ENCODE peak calls at places on chromosome 6, in ten cellular contexts. C is H1, R is IMR-90, G is breast epithelium, H is psoas muscle, I is heart right ventricle, P is heart left ventricle, O is upper lobe of right lung, M is PC-9, A is fibroblast of lung. Y is an unnamed sample.

GRCh38 chr6:33428891-33429744 is 9.3 kb downstream of the SYNGAP1 start:
- DNase-seq in C (no peak), R (no peak), G (no peak), H (no peak), I (no peak), P (no peak), O (no peak), M (no peak), A (no peak), Y (no peak)

GRCh38 chr6:8731874-8732273 is 296.5 kb upstream of the SLC35B3 start:
- DNase-seq in C (no peak), R (no peak), G (no peak), H (no peak), I (no peak), P (no peak), O (no peak), M (no peak), A (no peak), Y (no peak)

GRCh38 chr6:130693944-130694343 is 133.3 kb upstream of the SMLR1 start:
- DNase-seq in C (no peak), R (no peak), G (no peak), H (no peak), I (no peak), P (no peak), O (no peak), M (no peak), A (no peak), Y (no peak)

GRCh38 chr6:27290065-27290849 is 21.8 kb downstream of the POM121L2 start:
- DNase-seq in C (no peak), R (peak; percentile 63), G (no peak), H (no peak), I (no peak), P (no peak), O (no peak), M (peak; percentile 39), A (peak; percentile 60), Y (no peak)

GRCh38 chr6:39646751-39647420 is 78.3 kb downstream of the KIF6 start:
- DNase-seq in C (no peak), R (no peak), G (no peak), H (no peak), I (no peak), P (no peak), O (no peak), M (no peak), A (no peak), Y (no peak)

GRCh38 chr6:25193147-25193864 is 85.9 kb upstream of the CARMIL1 start:
- DNase-seq in C (no peak), R (peak; percentile 95), G (peak; percentile 35), H (no peak), I (peak; percentile 68), P (no peak), O (no peak), M (peak; percentile 81), A (peak; percentile 94), Y (no peak)

GRCh38 chr6:80733645-80734044 is 627.2 kb downstream of the BCKDHB start:
- DNase-seq in C (no peak), R (no peak), G (no peak), H (no peak), I (no peak), P (no peak), O (no peak), M (no peak), A (peak; percentile 39), Y (no peak)

GRCh38 chr6:83252717-83253116 is 59.6 kb downstream of the RWDD2A start:
- DNase-seq in C (no peak), R (peak; percentile 85), G (no peak), H (no peak), I (no peak), P (no peak), O (no peak), M (no peak), A (peak; percentile 75), Y (no peak)

GRCh38 chr6:38415231-38416005 is 224.3 kb downstream of the BTBD9 start:
- DNase-seq in C (no peak), R (peak; percentile 12), G (no peak), H (no peak), I (no peak), P (no peak), O (no peak), M (no peak), A (peak; percentile 37), Y (no peak)

GRCh38 chr6:155429321-155429893 is 26.2 kb downstream of the NOX3 start:
- DNase-seq in C (no peak), R (no peak), G (no peak), H (no peak), I (no peak), P (no peak), O (no peak), M (no peak), A (no peak), Y (no peak)

DNA sequence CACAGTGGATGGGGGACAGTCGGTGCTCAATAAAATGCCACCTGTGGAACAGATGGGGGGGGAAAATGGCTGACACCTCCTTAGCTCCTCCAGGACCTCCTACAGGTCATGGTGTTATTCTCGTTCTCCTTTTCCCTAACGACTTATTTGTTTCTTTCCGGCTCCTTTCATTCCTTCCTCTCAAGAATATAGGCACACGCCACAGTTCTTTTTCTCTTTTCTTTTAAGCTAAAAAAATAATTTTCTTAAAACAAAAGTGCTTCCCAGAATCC is 1.4 kb upstream of the RNASET2 start:
- DNase-seq in C (no peak), R (no peak), G (no peak), H (no peak), I (no peak), P (no peak), O (no peak), M (no peak), A (no peak), Y (no peak)
- H3K4me3 ChIP-seq in C (no peak overlapping the region), R (no peak overlapping the region), G (no peak overlapping the region), H (no peak overlapping the region), I (peak overlapping the region; percentile 95), P (peak overlapping the region; percentile 78), O (no peak overlapping the region), M (no peak overlapping the region), A (no peak overlapping the region), Y (no peak overlapping the region)

DNA sequence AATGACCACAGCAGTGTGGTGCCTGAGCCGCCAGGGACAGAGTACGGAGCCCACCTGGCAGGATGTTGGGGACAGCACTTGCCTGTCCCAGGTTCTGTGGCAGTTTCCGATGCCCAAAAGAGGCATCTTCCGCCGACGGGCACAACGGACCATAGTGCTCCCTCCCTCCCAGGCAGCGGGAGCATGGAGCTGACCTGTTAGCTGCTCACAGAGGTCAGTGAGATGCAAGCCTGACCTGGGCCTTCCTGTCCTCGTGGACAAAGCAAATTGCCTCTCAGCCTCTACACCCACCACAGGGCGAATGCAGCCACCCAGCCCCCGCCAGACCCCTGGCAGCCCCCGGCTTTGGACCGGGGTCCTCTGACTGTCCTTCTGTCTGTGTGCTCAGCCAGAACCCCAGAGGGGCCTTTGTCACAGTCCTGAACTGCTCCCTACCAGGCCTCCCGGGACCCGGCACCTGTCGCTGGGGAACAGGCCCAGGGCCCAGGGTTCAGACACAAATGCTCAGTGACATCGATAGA is 16.2 kb upstream of the FRMD1 start:
- DNase-seq in C (no peak), R (no peak), G (no peak), H (peak; percentile 32), I (no peak), P (peak; percentile 33), O (no peak), M (no peak), A (no peak), Y (peak; percentile 33)
- H3K9me3 ChIP-seq in C (no peaks in the 10 kb centered on the region), R (no peaks in the 10 kb centered on the region), G (peaks cover 6% of the 10 kb centered on the region), H (no peaks in the 10 kb centered on the region), I (no peaks in the 10 kb centered on the region), P (no peaks in the 10 kb centered on the region), O (no peaks in the 10 kb centered on the region), M (no peaks in the 10 kb centered on the region), A (no peaks in the 10 kb centered on the region), Y (no peaks in the 10 kb centered on the region)

DNA sequence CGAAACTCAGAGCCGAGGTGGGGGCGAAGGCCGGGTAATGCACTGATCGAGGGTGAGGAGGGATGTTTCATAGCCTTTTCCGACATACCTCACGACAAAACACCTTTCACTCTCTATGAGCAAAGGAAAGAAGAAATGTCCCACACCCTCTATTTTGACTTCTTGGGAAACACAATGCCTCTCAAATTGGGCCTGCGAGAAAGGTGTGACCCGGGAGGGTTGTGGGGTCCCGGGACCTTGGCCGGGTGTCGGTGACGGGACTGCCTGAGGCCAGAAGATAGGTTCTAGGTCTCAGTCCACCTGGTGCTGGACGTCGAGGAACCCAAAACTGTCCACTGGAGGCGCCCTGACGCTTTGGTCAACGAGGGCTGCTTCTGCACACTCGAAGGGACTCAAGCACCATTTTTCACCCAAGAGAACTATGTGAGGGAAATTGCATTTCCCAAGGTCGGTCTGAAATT is 41.1 kb upstream of the OSTM1 start:
- DNase-seq in C (no peak), R (peak; percentile 11), G (no peak), H (peak; percentile 57), I (no peak), P (no peak), O (peak; percentile 76), M (peak; percentile 52), A (peak; percentile 29), Y (no peak)
- H3K27me3 ChIP-seq in C (peaks cover 82% of the 10 kb centered on the region), R (peaks cover 87% of the 10 kb centered on the region), G (peaks cover 41% of the 10 kb centered on the region), H (peaks cover 52% of the 10 kb centered on the region), I (peaks cover 98% of the 10 kb centered on the region), P (peaks cover 65% of the 10 kb centered on the region), O (peaks cover 84% of the 10 kb centered on the region), M (peaks cover 5% of the 10 kb centered on the region), A (peaks cover 61% of the 10 kb centered on the region), Y (peaks cover 47% of the 10 kb centered on the region)

GRCh38 chr6:69231983-69232382 is 564.8 kb downstream of the LMBRD1 start:
- DNase-seq in C (no peak), R (no peak), G (no peak), H (no peak), I (no peak), P (no peak), O (no peak), M (no peak), A (no peak), Y (no peak)

GRCh38 chr6:69233195-69233524 is 563.6 kb downstream of the LMBRD1 start:
- DNase-seq in C (no peak), R (no peak), G (no peak), H (no peak), I (no peak), P (no peak), O (no peak), M (no peak), A (no peak), Y (no peak)

DNA sequence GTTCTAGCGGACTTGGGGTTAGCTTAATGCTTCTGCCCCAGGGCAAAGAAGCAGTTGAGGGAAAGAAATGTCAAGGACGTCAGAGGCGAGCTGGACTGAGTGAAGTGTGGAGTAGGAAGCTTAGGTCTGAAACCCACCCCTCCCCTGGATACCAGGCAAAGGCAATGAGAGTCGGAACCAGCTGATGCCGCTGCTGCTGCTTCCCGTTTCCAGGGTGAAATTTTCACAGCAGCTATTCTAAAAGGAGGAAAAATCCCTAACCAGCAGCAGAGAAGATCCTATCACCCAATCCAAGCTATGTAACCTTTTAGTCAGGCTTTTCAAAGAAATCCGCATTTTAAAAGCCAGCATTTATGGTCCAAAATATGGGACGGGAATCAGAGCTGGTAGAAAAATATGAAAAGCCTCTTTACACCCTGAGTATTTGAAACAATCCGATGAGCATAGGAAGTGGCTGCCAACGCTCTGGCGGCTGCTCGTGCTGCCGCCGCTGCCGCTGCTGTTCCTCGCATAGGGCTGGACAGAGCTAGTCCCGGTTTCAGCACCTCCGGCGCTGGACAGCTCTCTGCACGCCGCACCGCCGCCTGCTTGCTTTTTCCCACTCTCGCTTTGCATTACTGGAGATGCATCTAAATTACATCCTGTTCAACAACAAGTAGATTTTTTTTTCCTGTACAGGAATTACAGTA is 564.2 kb downstream of the LMBRD1 start:
- DNase-seq in C (no peak), R (peak; percentile 55), G (no peak), H (peak; percentile 71), I (peak; percentile 77), P (peak; percentile 84), O (peak; percentile 82), M (no peak), A (peak; percentile 65), Y (peak; percentile 50)
- H3K4me3 ChIP-seq in C (peak overlapping the region; percentile 4), R (no peak overlapping the region), G (no peak overlapping the region), H (no peak overlapping the region), I (no peak overlapping the region), P (no peak overlapping the region), O (no peak overlapping the region), M (no peak overlapping the region), A (no peak overlapping the region), Y (no peak overlapping the region)

GRCh38 chr6:55696041-55696440 is 117.0 kb upstream of the HMGCLL1 start:
- DNase-seq in C (no peak), R (no peak), G (no peak), H (no peak), I (no peak), P (no peak), O (no peak), M (no peak), A (no peak), Y (no peak)
- H3K9me3 ChIP-seq in C (no peaks in the 10 kb centered on the region), R (no peaks in the 10 kb centered on the region), G (no peaks in the 10 kb centered on the region), H (no peaks in the 10 kb centered on the region), I (no peaks in the 10 kb centered on the region), P (no peaks in the 10 kb centered on the region), O (no peaks in the 10 kb centered on the region), M (no peaks in the 10 kb centered on the region), A (no peaks in the 10 kb centered on the region), Y (peaks cover 2% of the 10 kb centered on the region)

Y was measured in RWPE2.